ENCODE peak calls at places on chromosomes 6 and 20, in seven cellular contexts. One of them, this sample, is unnamed.

GRCh38 chr6:5866547-5867051 is 140.1 kb downstream of the NRN1 start:
- DNase-seq in GM12865: no peak
- DNase-seq in brain pericyte: no peak
- DNase-seq in spleen: no peak
- DNase-seq in thoracic aorta: no peak
- DNase-seq in NCI-H345: peak; percentile 25
- DNase-seq in cardiac fibroblast: peak; percentile 20
- DNase-seq in this sample: peak; percentile 67

GRCh38 chr20:41436679-41437078 is 70.1 kb upstream of the EMILIN3 start:
- DNase-seq in thoracic aorta: no peak
- DNase-seq in NCI-H345: no peak
- DNase-seq in spleen: no peak
- DNase-seq in cardiac fibroblast: peak; percentile 89
- DNase-seq in GM12865: no peak
- DNase-seq in brain pericyte: no peak
- DNase-seq in this sample: peak; percentile 49

GRCh38 chr20:50085481-50086365 is 27.2 kb downstream of the UBE2V1 start:
- DNase-seq in cardiac fibroblast: peak; percentile 75
- DNase-seq in thoracic aorta: no peak
- DNase-seq in GM12865: peak; percentile 57
- DNase-seq in spleen: no peak
- DNase-seq in NCI-H345: peak; percentile 62
- DNase-seq in brain pericyte: no peak
- DNase-seq in this sample: peak; percentile 78

GRCh38 chr6:34792605-34793500 is 970 bp downstream of the BLTP3A start:
- DNase-seq in spleen: peak; percentile 74
- DNase-seq in GM12865: peak; percentile 64
- DNase-seq in thoracic aorta: no peak
- DNase-seq in cardiac fibroblast: peak; percentile 75
- DNase-seq in brain pericyte: no peak
- DNase-seq in NCI-H345: peak; percentile 12
- DNase-seq in this sample: peak; percentile 49

GRCh38 chr20:10297223-10297622 is 78.6 kb downstream of the SNAP25 start:
- DNase-seq in thoracic aorta: no peak
- DNase-seq in GM12865: no peak
- DNase-seq in NCI-H345: no peak
- DNase-seq in brain pericyte: no peak
- DNase-seq in cardiac fibroblast: no peak
- DNase-seq in spleen: no peak
- DNase-seq in this sample: no peak

GRCh38 chr6:89258912-89259311 is 41.8 kb upstream of the GABRR1 start:
- DNase-seq in thoracic aorta: no peak
- DNase-seq in spleen: no peak
- DNase-seq in GM12865: peak; percentile 37
- DNase-seq in NCI-H345: peak; percentile 3
- DNase-seq in cardiac fibroblast: no peak
- DNase-seq in brain pericyte: no peak
- DNase-seq in this sample: no peak

GRCh38 chr6:152904678-152905077 is 78.2 kb downstream of the FBXO5 start:
- DNase-seq in thoracic aorta: no peak
- DNase-seq in NCI-H345: no peak
- DNase-seq in GM12865: no peak
- DNase-seq in spleen: no peak
- DNase-seq in cardiac fibroblast: no peak
- DNase-seq in brain pericyte: no peak
- DNase-seq in this sample: no peak

GRCh38 chr6:63538550-63538949 is 33.7 kb upstream of the LOC128125822 start:
- DNase-seq in NCI-H345: no peak
- DNase-seq in cardiac fibroblast: no peak
- DNase-seq in thoracic aorta: no peak
- DNase-seq in spleen: no peak
- DNase-seq in GM12865: no peak
- DNase-seq in brain pericyte: no peak
- DNase-seq in this sample: no peak

GRCh38 chr20:58666702-58667101 is 15.6 kb downstream of the STX16 start:
- DNase-seq in GM12865: no peak
- DNase-seq in brain pericyte: no peak
- DNase-seq in NCI-H345: no peak
- DNase-seq in thoracic aorta: no peak
- DNase-seq in cardiac fibroblast: no peak
- DNase-seq in spleen: no peak
- DNase-seq in this sample: no peak

GRCh38 chr6:95091823-95092436 is 485.4 kb upstream of the MANEA start:
- DNase-seq in GM12865: peak; percentile 46
- DNase-seq in brain pericyte: no peak
- DNase-seq in cardiac fibroblast: peak; percentile 80
- DNase-seq in spleen: no peak
- DNase-seq in thoracic aorta: no peak
- DNase-seq in NCI-H345: peak; percentile 71
- DNase-seq in this sample: peak; percentile 30

GRCh38 chr20:41182296-41183212 is 45.2 kb downstream of the PLCG1 start:
- DNase-seq in thoracic aorta: no peak
- DNase-seq in cardiac fibroblast: no peak
- DNase-seq in NCI-H345: no peak
- DNase-seq in brain pericyte: no peak
- DNase-seq in GM12865: no peak
- DNase-seq in spleen: peak; percentile 59
- DNase-seq in this sample: no peak

GRCh38 chr6:11386323-11386722 is 151.2 kb upstream of the TMEM170B start:
- DNase-seq in NCI-H345: no peak
- DNase-seq in thoracic aorta: no peak
- DNase-seq in spleen: no peak
- DNase-seq in brain pericyte: no peak
- DNase-seq in cardiac fibroblast: no peak
- DNase-seq in GM12865: peak; percentile 93
- DNase-seq in this sample: no peak

GRCh38 chr6:30071081-30071818 is 4.3 kb downstream of the PPP1R11 start:
- DNase-seq in spleen: peak; percentile 79
- DNase-seq in cardiac fibroblast: peak; percentile 48
- DNase-seq in thoracic aorta: no peak
- DNase-seq in NCI-H345: no peak
- DNase-seq in GM12865: no peak
- DNase-seq in brain pericyte: no peak
- DNase-seq in this sample: peak; percentile 24

This sample was measured in AG08395.